ENCODE peak calls at places on chromosome 2, in ten cellular contexts. Z, S, A, G, N, K, B, Q, L and M are unnamed samples.

GRCh38 chr2:200862532-200863000 is 1.9 kb downstream of the CLK1 start:
- DNase-seq in Z (no peak), S (peak), A (peak), G (no peak), N (peak), K (peak), B (peak), Q (peak), L (peak), M (peak)

GRCh38 chr2:181120625-181121024 is 140.2 kb downstream of the UBE2E3 start:
- DNase-seq in Z (no peak), S (no peak), A (no peak), G (no peak), N (peak), K (no peak), B (peak), Q (no peak), L (no peak), M (no peak)

GRCh38 chr2:156647377-156648010 is 211.3 kb downstream of the GPD2 start:
- DNase-seq in Z (no peak), S (no peak), A (no peak), G (no peak), N (no peak), K (no peak), B (no peak), Q (no peak), L (no peak), M (no peak)

GRCh38 chr2:193549661-193550060 is 1354.9 kb upstream of the TMEFF2 start:
- DNase-seq in Z (no peak), S (no peak), A (no peak), G (no peak), N (no peak), K (no peak), B (no peak), Q (no peak), L (no peak), M (no peak)

GRCh38 chr2:127218843-127219715 is 1.0 kb downstream of the CYP27C1 start:
- DNase-seq in Z (no peak), S (no peak), A (peak), G (no peak), N (peak), K (no peak), B (no peak), Q (no peak), L (no peak), M (no peak)

GRCh38 chr2:173978447-173978846 is 13.3 kb upstream of the SP3 start:
- DNase-seq in Z (no peak), S (no peak), A (no peak), G (no peak), N (no peak), K (no peak), B (no peak), Q (no peak), L (no peak), M (no peak)

GRCh38 chr2:140861666-140862065 is 1269.2 kb downstream of the LRP1B start:
- DNase-seq in Z (no peak), S (no peak), A (no peak), G (no peak), N (no peak), K (no peak), B (no peak), Q (no peak), L (no peak), M (no peak)

GRCh38 chr2:74867841-74868658 is 34.1 kb downstream of the HK2 start:
- DNase-seq in Z (no peak), S (no peak), A (peak), G (peak), N (peak), K (peak), B (peak), Q (no peak), L (no peak), M (no peak)

GRCh38 chr2:69097908-69098655 is 85.1 kb downstream of the ANTXR1 start:
- DNase-seq in Z (no peak), S (no peak), A (no peak), G (no peak), N (peak), K (no peak), B (no peak), Q (no peak), L (no peak), M (no peak)

GRCh38 chr2:6942848-6943247 is 25.6 kb downstream of the RNF144A start:
- DNase-seq in Z (no peak), S (no peak), A (no peak), G (no peak), N (no peak), K (no peak), B (no peak), Q (no peak), L (no peak), M (no peak)

GRCh38 chr2:195009202-195009601 is 647.8 kb upstream of the SLC39A10 start:
- DNase-seq in Z (no peak), S (no peak), A (no peak), G (no peak), N (no peak), K (no peak), B (no peak), Q (no peak), L (no peak), M (no peak)

GRCh38 chr2:225756198-225756597 is 356.7 kb downstream of the NYAP2 start:
- DNase-seq in Z (no peak), S (no peak), A (no peak), G (no peak), N (peak), K (no peak), B (no peak), Q (no peak), L (no peak), M (no peak)

GRCh38 chr2:101026923-101027469 is 24.9 kb downstream of the RPL31 start:
- DNase-seq in Z (no peak), S (no peak), A (no peak), G (no peak), N (no peak), K (no peak), B (no peak), Q (no peak), L (no peak), M (no peak)

GRCh38 chr2:224658776-224659175 is 57.4 kb downstream of the CCDC195 start:
- DNase-seq in Z (no peak), S (no peak), A (no peak), G (no peak), N (no peak), K (no peak), B (peak), Q (no peak), L (no peak), M (no peak)

GRCh38 chr2:71483246-71483645 is 29.9 kb downstream of the DYSF start:
- DNase-seq in Z (no peak), S (no peak), A (no peak), G (peak), N (no peak), K (no peak), B (no peak), Q (no peak), L (no peak), M (no peak)

GRCh38 chr2:196823750-196824149 is 14.6 kb upstream of the C2orf66 start:
- DNase-seq in Z (no peak), S (no peak), A (peak), G (no peak), N (peak), K (no peak), B (no peak), Q (no peak), L (no peak), M (no peak)

GRCh38 chr2:203532957-203533695 is 2.0 kb downstream of the RAPH1 start:
- DNase-seq in Z (no peak), S (no peak), A (peak), G (no peak), N (peak), K (no peak), B (no peak), Q (no peak), L (no peak), M (peak)

GRCh38 chr2:24453379-24454073 is 37.5 kb upstream of the NCOA1 start:
- DNase-seq in Z (no peak), S (no peak), A (no peak), G (no peak), N (no peak), K (no peak), B (no peak), Q (no peak), L (no peak), M (no peak)

GRCh38 chr2:203808041-203808750 is 59.4 kb upstream of the CTLA4 start:
- DNase-seq in Z (no peak), S (no peak), A (no peak), G (no peak), N (peak), K (no peak), B (peak), Q (no peak), L (no peak), M (no peak)

GRCh38 chr2:211564441-211564840 is 974.2 kb downstream of the ERBB4 start:
- DNase-seq in Z (no peak), S (no peak), A (no peak), G (no peak), N (no peak), K (no peak), B (no peak), Q (no peak), L (no peak), M (no peak)

GRCh38 chr2:61177727-61178549 is 15.9 kb downstream of the C2orf74 start:
- DNase-seq in Z (peak), S (peak), A (no peak), G (peak), N (peak), K (no peak), B (no peak), Q (peak), L (peak), M (peak)

GRCh38 chr2:215950009-215950408 is 63.3 kb downstream of the MREG start:
- DNase-seq in Z (no peak), S (peak), A (peak), G (no peak), N (peak), K (no peak), B (peak), Q (peak), L (no peak), M (no peak)

GRCh38 chr2:735670-736218 is 58.5 kb upstream of the TMEM18 start:
- DNase-seq in Z (no peak), S (no peak), A (no peak), G (no peak), N (no peak), K (no peak), B (no peak), Q (peak), L (no peak), M (no peak)

GRCh38 chr2:26172866-26173595 is at the start of gene GAREM2:
- DNase-seq in Z (no peak), S (no peak), A (peak), G (no peak), N (no peak), K (no peak), B (no peak), Q (no peak), L (no peak), M (peak)

GRCh38 chr2:28955492-28955891 is 25.6 kb upstream of the TOGARAM2 start:
- DNase-seq in Z (no peak), S (no peak), A (no peak), G (no peak), N (no peak), K (no peak), B (no peak), Q (no peak), L (no peak), M (no peak)

GRCh38 chr2:136479696-136480095 is 285.6 kb upstream of the THSD7B start:
- DNase-seq in Z (no peak), S (no peak), A (no peak), G (no peak), N (no peak), K (no peak), B (no peak), Q (no peak), L (no peak), M (no peak)

GRCh38 chr2:52810460-52810859 is 957.1 kb upstream of the CHAC2 start:
- DNase-seq in Z (no peak), S (peak), A (peak), G (no peak), N (peak), K (no peak), B (no peak), Q (peak), L (no peak), M (no peak)

GRCh38 chr2:71943238-71944182 is 204.2 kb downstream of the CYP26B1 start:
- DNase-seq in Z (no peak), S (no peak), A (no peak), G (peak), N (no peak), K (no peak), B (no peak), Q (no peak), L (no peak), M (no peak)

GRCh38 chr2:95277246-95277906 is 3.1 kb downstream of the PROM2 start:
- DNase-seq in Z (no peak), S (peak), A (no peak), G (peak), N (no peak), K (peak), B (no peak), Q (no peak), L (peak), M (no peak)

GRCh38 chr2:195501746-195502145 is 155.3 kb upstream of the SLC39A10 start:
- DNase-seq in Z (no peak), S (no peak), A (no peak), G (no peak), N (no peak), K (peak), B (no peak), Q (no peak), L (no peak), M (no peak)

GRCh38 chr2:45302011-45302325 is 292.7 kb upstream of the SIX2 start:
- DNase-seq in Z (no peak), S (no peak), A (no peak), G (no peak), N (no peak), K (no peak), B (no peak), Q (no peak), L (no peak), M (no peak)

GRCh38 chr2:226796840-226797288 is 2.8 kb downstream of the IRS1 start:
- DNase-seq in Z (no peak), S (no peak), A (peak), G (peak), N (no peak), K (no peak), B (no peak), Q (peak), L (peak), M (peak)

GRCh38 chr2:70767699-70768584 is at the start of gene ADD2:
- DNase-seq in Z (peak), S (peak), A (peak), G (peak), N (peak), K (peak), B (no peak), Q (peak), L (peak), M (peak)

DNA sequence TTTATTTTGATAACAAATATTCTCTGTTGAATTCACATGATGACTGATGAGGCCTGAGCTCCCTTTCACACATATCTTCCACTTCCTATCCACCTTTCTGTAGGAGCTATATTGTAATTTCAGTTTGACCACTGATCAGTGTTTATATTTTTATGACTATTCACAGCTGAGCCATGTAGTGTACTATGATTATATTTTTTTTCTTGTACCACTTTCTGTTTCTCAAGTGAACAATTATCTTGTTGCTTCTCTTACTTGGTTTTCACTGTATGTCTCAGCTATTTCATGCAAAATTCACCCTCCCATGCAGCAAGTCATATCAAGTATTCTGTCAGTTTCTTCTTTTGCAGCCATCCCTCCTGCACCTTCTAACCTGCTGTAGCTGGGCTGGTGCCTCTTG is 78.4 kb downstream of the TMEM247 start:
- DNase-seq in Z (no peak), S (peak), A (no peak), G (no peak), N (no peak), K (no peak), B (no peak), Q (no peak), L (no peak), M (no peak)
- TF ChIP-seq CTCF in Z (no peak), S (no peak), A (no peak), G (no peak), N (no peak), K (no peak), B (no peak), Q (no peak), L (no peak), M (no peak)

DNA sequence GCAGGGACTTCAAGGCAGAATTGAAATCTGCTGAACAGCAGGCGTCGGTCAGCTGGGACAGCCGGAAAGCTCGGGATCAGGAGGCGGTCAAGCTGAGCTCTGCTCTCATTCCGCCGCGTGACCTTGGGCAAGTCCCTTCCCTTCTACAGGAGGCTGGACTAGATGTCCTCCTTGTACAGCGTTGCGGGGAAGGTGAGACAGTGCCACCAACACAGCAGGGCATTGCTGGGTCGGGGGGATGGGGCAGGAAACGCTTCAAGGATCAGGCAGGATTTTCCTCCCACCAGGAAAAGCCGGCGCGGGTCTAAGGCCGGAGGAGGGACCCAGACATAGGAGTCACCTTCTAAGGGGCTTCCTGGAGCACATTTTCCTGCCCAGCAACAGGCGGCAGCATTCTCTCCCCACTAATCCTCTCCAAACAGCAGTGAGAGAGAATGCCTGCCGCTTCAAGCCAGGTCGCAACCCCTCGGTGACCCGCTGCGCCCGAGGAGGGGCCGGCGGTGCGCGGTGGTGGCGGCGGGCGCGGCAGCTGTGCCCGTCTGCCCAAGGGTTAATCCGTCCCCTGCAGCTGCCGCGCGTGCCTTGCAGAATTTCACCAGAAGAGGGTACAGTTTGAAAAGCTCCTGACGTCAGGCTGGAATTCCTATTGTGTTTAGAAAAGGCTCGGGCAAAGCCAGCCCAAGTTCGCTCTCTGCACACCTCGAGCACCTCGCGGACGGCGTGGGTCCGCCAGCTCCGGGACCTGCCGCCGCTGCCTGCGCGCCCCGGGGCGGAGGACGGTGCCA is at the start of gene KCNF1:
- DNase-seq in Z (no peak), S (no peak), A (peak), G (peak), N (peak), K (peak), B (no peak), Q (no peak), L (no peak), M (no peak)
- TF ChIP-seq CTCF in Z (no peak), S (no peak), A (peak), G (peak), N (peak), K (no peak), B (peak), Q (no peak), L (peak), M (no peak)

DNA sequence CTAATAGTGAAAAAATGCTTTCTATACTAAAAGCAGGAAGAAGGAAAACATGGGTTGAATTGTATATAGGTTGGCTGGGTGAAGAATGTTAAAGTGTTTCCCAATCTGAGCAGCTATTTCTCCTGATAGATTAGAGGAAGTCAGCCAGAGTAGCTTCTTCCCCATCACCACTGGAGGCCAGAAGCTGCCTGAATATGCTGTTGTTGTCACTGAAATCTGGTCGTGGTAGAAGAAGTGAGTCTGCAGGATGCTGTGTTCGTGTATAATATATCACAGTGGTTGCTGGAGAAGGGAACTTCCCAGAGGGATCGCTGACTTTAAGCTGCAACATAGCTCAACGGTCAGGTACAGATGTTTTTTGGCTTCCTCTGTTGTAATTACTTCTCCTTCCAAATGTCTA is 247.5 kb upstream of the LRATD1 start:
- DNase-seq in Z (no peak), S (peak), A (no peak), G (no peak), N (no peak), K (no peak), B (no peak), Q (no peak), L (no peak), M (no peak)
- TF ChIP-seq CTCF in Z (no peak), S (no peak), A (no peak), G (no peak), N (no peak), K (no peak), B (no peak), Q (no peak), L (no peak), M (no peak)

DNA sequence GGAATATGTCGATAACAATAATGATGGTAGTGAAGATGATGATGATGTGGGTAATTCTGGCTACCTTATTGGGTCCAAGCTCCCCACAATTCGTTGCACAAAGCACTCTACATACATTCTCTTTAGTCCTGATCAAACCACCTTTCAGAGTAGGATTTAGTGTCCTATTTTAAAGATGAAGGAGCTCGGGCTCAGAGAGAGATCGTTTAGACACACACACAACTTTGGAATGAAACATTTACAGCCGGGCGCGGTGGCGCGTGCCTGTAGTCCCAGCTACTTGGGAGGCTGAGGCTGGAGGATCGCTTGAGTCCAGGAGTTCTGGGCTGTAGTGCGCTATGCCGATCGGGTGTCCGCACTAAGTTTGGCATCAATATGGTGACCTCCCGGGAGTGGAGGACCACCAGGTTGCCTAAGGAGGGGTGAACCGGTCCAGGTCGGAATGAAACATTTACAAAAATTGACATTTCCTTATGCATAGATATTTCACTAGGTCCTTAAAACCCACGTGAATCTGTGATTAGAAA is 50.7 kb downstream of the GREB1 start:
- DNase-seq in Z (no peak), S (no peak), A (no peak), G (no peak), N (no peak), K (no peak), B (no peak), Q (no peak), L (no peak), M (no peak)
- TF ChIP-seq CTCF in Z (no peak), S (no peak), A (no peak), G (no peak), N (no peak), K (no peak), B (no peak), Q (peak), L (no peak), M (peak)

GRCh38 chr2:207283356-207283755 is 117.6 kb upstream of the KLF7 start:
- DNase-seq in Z (no peak), S (peak), A (no peak), G (peak), N (no peak), K (no peak), B (no peak), Q (no peak), L (no peak), M (peak)
- TF ChIP-seq CTCF in Z (no peak), S (no peak), A (no peak), G (peak), N (no peak), K (no peak), B (no peak), Q (no peak), L (no peak), M (peak)

GRCh38 chr2:240131941-240132650 is 4.0 kb downstream of the COPS9 start:
- DNase-seq in Z (no peak), S (no peak), A (no peak), G (peak), N (no peak), K (no peak), B (no peak), Q (no peak), L (no peak), M (peak)
- TF ChIP-seq CTCF in Z (no peak), S (no peak), A (no peak), G (no peak), N (no peak), K (no peak), B (peak), Q (no peak), L (no peak), M (no peak)

GRCh38 chr2:41870948-41871522 is 176.8 kb upstream of the PKDCC start:
- DNase-seq in Z (no peak), S (no peak), A (no peak), G (no peak), N (peak), K (no peak), B (no peak), Q (no peak), L (no peak), M (no peak)

GRCh38 chr2:41870257-41870570 is 177.6 kb upstream of the PKDCC start:
- DNase-seq in Z (no peak), S (no peak), A (no peak), G (no peak), N (no peak), K (no peak), B (no peak), Q (no peak), L (no peak), M (no peak)

GRCh38 chr2:41867553-41867952 is 180.3 kb upstream of the PKDCC start:
- DNase-seq in Z (no peak), S (peak), A (no peak), G (no peak), N (no peak), K (no peak), B (no peak), Q (no peak), L (no peak), M (peak)

GRCh38 chr2:41872646-41873045 is 175.2 kb upstream of the PKDCC start:
- DNase-seq in Z (no peak), S (peak), A (no peak), G (no peak), N (peak), K (no peak), B (no peak), Q (no peak), L (no peak), M (no peak)

GRCh38 chr2:41869542-41870256 is 178.1 kb upstream of the PKDCC start:
- DNase-seq in Z (peak), S (peak), A (peak), G (peak), N (peak), K (peak), B (no peak), Q (peak), L (peak), M (peak)
- TF ChIP-seq CTCF in Z (peak), S (peak), A (peak), G (peak), N (peak), K (peak), B (peak), Q (peak), L (peak), M (peak)